ENCODE peak calls at places on chromosomes 11 and 22, in six cellular contexts. Z is body of pancreas, D is pancreas, N is progenitor cell of endocrine pancreas, X is dorsolateral prefrontal cortex, W is A549. P is an unnamed sample.
A peak's percentile ranks its signal among the peaks of the same experiment; 100 is the strongest.

GRCh38 chr11:76674517-76675400 is 4.2 kb upstream of the LRRC32 start:
- DNase-seq in W (no peak), D (no peak), N (no peak), Z (no peak), X (no peak), P (no peak)

GRCh38 chr22:30214703-30215405 is 31.7 kb downstream of the LIF start:
- DNase-seq in X (no peak), N (no peak), Z (no peak), W (no peak), D (no peak), P (no peak)

GRCh38 chr22:30861688-30862552 is 106.7 kb downstream of the MORC2 start:
- DNase-seq in N (no peak), Z (no peak), W (no peak), X (peak; percentile 39), D (peak; percentile 4), P (no peak)

GRCh38 chr22:37046589-37046988 is 5.0 kb upstream of the KCTD17 start:
- DNase-seq in W (no peak), D (no peak), X (no peak), N (no peak), Z (no peak), P (no peak)

GRCh38 chr11:134853972-134854371 is 441.9 kb upstream of the B3GAT1 start:
- DNase-seq in D (no peak), X (no peak), Z (no peak), W (no peak), N (no peak), P (no peak)

GRCh38 chr11:25981998-25982397 is 349.9 kb upstream of the ANO3 start:
- DNase-seq in N (no peak), D (peak; percentile 25), X (no peak), W (peak; percentile 4), Z (no peak), P (no peak)

GRCh38 chr11:3860360-3860759 is 4.9 kb downstream of the STIM1 start:
- DNase-seq in W (no peak), Z (no peak), X (no peak), N (no peak), D (no peak), P (peak; percentile 47)

GRCh38 chr11:2975594-2975993 is 16.5 kb downstream of the NAP1L4 start:
- DNase-seq in W (peak; percentile 51), X (no peak), Z (no peak), N (no peak), D (no peak), P (no peak)

GRCh38 chr11:119166368-119167076 is 2.0 kb upstream of the NLRX1 start:
- DNase-seq in N (no peak), D (no peak), W (peak; percentile 47), X (no peak), Z (no peak), P (no peak)

GRCh38 chr11:81039916-81040530 is 1599.2 kb upstream of the TENM4 start:
- DNase-seq in W (no peak), X (no peak), D (no peak), N (no peak), Z (no peak), P (no peak)

GRCh38 chr11:129317564-129317963 is 58.1 kb upstream of the BARX2 start:
- DNase-seq in N (no peak), W (no peak), Z (peak; percentile 43), D (peak; percentile 25), X (no peak), P (no peak)

GRCh38 chr11:6497069-6497839 is at the start of gene DNHD1:
- DNase-seq in W (no peak), Z (no peak), D (no peak), X (no peak), N (no peak), P (no peak)

DNA sequence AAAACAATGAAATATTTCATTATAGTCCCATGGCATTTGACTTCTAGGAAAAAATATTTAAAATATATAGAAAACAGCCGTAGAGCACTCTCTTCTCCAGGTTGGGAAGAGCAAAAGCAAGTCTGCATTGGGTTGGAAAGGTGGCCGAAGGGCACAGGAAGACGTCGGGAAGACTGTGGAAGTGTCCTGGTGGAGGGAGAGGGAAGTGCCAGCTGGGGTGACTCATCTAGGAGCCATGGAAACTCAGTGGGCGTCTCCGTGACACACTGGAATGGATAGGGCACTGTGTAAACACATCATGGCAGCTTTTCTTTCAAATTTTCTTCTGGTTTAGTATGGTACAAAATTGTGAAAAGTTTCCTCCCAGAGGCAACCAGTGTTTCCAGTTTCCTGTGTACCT is 12.7 kb downstream of the GTPBP1 start:
- DNase-seq in N (no peak), W (peak; percentile 84), D (peak; percentile 81), Z (peak; percentile 87), X (peak; percentile 86), P (no peak)
- TF ChIP-seq CTCF in N (peak; percentile 50), W (no peak), D (peak; percentile 52), Z (peak; percentile 62), X (peak; percentile 21), P (no peak)

DNA sequence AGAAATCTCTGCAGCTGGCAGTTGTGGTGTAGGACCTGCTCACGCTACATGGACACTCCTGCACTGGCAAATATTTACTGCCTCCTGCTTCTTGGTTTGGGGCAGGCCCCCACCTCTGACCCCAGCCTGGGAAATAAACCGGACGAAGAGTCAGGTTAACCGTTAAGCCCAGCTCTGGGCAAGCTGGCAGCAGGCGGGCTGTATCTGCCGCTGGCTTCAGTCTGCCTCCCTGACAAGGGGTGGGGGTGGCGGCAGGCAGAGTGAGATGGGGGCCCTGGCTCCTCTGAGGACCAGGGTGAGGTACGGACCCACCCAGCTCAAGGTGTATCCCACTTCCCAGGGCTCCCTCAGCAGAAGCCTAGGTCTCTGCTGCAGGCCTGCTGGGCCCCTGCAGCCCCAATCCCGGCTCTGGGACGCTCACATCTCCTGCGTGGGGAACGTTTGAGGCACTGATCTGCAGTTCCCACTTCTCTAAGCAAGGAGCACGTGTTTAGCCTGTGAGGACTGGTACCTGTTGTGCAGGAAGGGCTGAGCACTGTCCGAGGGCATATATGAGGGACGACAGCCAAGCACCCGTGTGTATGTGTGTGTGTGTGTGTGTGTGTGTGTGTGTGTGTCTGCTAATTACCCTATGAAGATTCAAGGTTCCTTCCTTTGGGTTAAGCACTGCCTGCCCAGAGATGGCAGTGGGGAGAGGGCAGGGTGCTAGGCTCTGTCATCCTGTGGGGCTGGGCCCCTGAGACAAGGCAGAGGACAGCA is 1.1 kb upstream of the LRRC75B start:
- DNase-seq in N (no peak), D (peak; percentile 27), Z (peak; percentile 35), W (no peak), X (no peak), P (no peak)
- TF ChIP-seq CTCF in N (no peak), D (no peak), Z (no peak), W (no peak), X (no peak), P (no peak)

DNA sequence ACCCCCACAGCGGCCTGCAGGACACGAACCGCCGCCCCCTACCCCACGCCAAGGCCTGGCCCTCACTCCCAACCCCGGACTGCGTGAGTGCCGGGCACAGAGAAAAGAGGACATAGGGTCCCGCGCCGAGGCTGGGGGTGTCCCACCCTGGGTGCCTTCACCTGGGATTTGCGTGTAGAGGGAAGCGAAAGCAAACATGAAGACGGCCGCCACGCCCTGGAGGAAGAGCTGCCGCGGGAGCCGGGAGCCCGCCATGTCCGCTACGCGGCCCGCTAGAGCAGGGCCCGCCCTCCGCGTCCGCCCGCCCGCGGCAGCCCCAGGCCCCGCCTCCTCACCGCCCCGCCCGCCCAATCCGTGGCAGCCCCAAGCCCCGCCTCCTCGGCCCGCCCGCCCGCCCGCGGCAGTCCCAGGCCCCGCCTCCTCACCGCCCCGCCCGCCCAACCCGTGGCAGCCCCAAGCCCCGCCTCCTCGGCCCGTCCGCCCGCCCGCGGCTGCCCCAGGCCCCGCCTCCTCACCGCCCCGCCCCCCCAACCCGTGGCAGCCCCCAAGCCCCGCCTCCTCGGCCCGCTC is at the start of gene LMF2:
- DNase-seq in X (peak; percentile 91), Z (peak; percentile 94), W (peak; percentile 66), D (peak; percentile 95), N (peak; percentile 89), P (peak; percentile 92)
- TF ChIP-seq CTCF in X (peak; percentile 23), Z (no peak), W (no peak), D (no peak), N (no peak), P (no peak)

GRCh38 chr11:35144811-35145210 is 5.8 kb downstream of the CD44 start:
- DNase-seq in D (no peak), Z (no peak), X (no peak), W (no peak), N (no peak), P (no peak)
- TF ChIP-seq CTCF in D (no peak), Z (no peak), X (no peak), W (no peak), N (no peak), P (no peak)

GRCh38 chr11:69700278-69701140 is 3.3 kb downstream of the FGF19 start:
- DNase-seq in N (no peak), W (peak; percentile 38), Z (peak; percentile 77), X (no peak), D (peak; percentile 69), P (no peak)
- TF ChIP-seq CTCF in N (no peak), W (no peak), Z (no peak), X (no peak), D (no peak), P (no peak)